ENCODE peak calls at places on chromosome 7, in five cellular contexts. Q, F, V, H and W are unnamed samples.

GRCh38 chr7:7720750-7721621 is 2.6 kb upstream of the RPA3 start:
- DNase-seq in Q (no peak), F (no peak), V (no peak), H (no peak), W (peak)

GRCh38 chr7:140640727-140641531 is at the start of gene DENND2A:
- DNase-seq in Q (peak), F (no peak), V (no peak), H (no peak), W (peak)

GRCh38 chr7:7662527-7662926 is 22.0 kb downstream of the UMAD1 start:
- DNase-seq in Q (no peak), F (no peak), V (no peak), H (no peak), W (no peak)

GRCh38 chr7:51301806-51302205 is 14.8 kb downstream of the COBL start:
- DNase-seq in Q (no peak), F (no peak), V (no peak), H (no peak), W (no peak)

GRCh38 chr7:120740348-120740747 is 117.6 kb downstream of the TSPAN12 start:
- DNase-seq in Q (peak), F (no peak), V (no peak), H (no peak), W (no peak)

GRCh38 chr7:158377800-158378623 is 209.6 kb downstream of the PTPRN2 start:
- DNase-seq in Q (peak), F (no peak), V (no peak), H (no peak), W (no peak)

GRCh38 chr7:12851142-12851541 is 163.7 kb downstream of the ARL4A start:
- DNase-seq in Q (no peak), F (no peak), V (no peak), H (no peak), W (no peak)

GRCh38 chr7:2609001-2609411 is 22.8 kb upstream of the TTYH3 start:
- DNase-seq in Q (no peak), F (no peak), V (no peak), H (peak), W (no peak)

GRCh38 chr7:86733783-86734182 is 90.1 kb downstream of the GRM3 start:
- DNase-seq in Q (no peak), F (no peak), V (no peak), H (no peak), W (no peak)

GRCh38 chr7:44063894-44064651 is 1.3 kb downstream of the PGAM2 start:
- DNase-seq in Q (no peak), F (no peak), V (no peak), H (no peak), W (no peak)